ENCODE peak calls at places on chromosomes 1 and 21, in nine cellular contexts. One of them, this sample, is unnamed.

GRCh38 chr21:39430457-39430856 is 15.1 kb downstream of the LCA5L start:
- DNase-seq in dorsolateral prefrontal cortex: no peak
- DNase-seq in EH: peak
- DNase-seq in fibroblast of the conjunctiva: no peak
- DNase-seq in stimulated activated CD4-positive, alpha-beta T cell treated with anti-CD3 and anti-CD28 coated beads, Interleukin-4, amount 100 ng/mL, for 1 hour: no peak
- DNase-seq in MG63: no peak
- DNase-seq in AG04450: no peak
- DNase-seq in COLO829: no peak
- DNase-seq in activated CD4-positive, alpha-beta T cell treated with anti-CD3 and anti-CD28 coated beads for 24 hours: no peak
- DNase-seq in this sample: no peak

GRCh38 chr1:83882906-83883305 is 116.0 kb downstream of the TTLL7 start:
- DNase-seq in dorsolateral prefrontal cortex: no peak
- DNase-seq in stimulated activated CD4-positive, alpha-beta T cell treated with anti-CD3 and anti-CD28 coated beads, Interleukin-4, amount 100 ng/mL, for 1 hour: no peak
- DNase-seq in activated CD4-positive, alpha-beta T cell treated with anti-CD3 and anti-CD28 coated beads for 24 hours: no peak
- DNase-seq in AG04450: no peak
- DNase-seq in fibroblast of the conjunctiva: peak
- DNase-seq in COLO829: peak
- DNase-seq in EH: peak
- DNase-seq in MG63: peak
- DNase-seq in this sample: peak

GRCh38 chr1:33443705-33444180 is 12.8 kb upstream of the PHC2 start:
- DNase-seq in COLO829: no peak
- DNase-seq in dorsolateral prefrontal cortex: no peak
- DNase-seq in stimulated activated CD4-positive, alpha-beta T cell treated with anti-CD3 and anti-CD28 coated beads, Interleukin-4, amount 100 ng/mL, for 1 hour: no peak
- DNase-seq in AG04450: no peak
- DNase-seq in fibroblast of the conjunctiva: no peak
- DNase-seq in activated CD4-positive, alpha-beta T cell treated with anti-CD3 and anti-CD28 coated beads for 24 hours: no peak
- DNase-seq in MG63: no peak
- DNase-seq in EH: peak
- DNase-seq in this sample: peak

GRCh38 chr1:66769512-66770229 is 17.4 kb downstream of the DYNLT5 start:
- DNase-seq in COLO829: no peak
- DNase-seq in EH: no peak
- DNase-seq in MG63: no peak
- DNase-seq in AG04450: no peak
- DNase-seq in dorsolateral prefrontal cortex: no peak
- DNase-seq in fibroblast of the conjunctiva: no peak
- DNase-seq in stimulated activated CD4-positive, alpha-beta T cell treated with anti-CD3 and anti-CD28 coated beads, Interleukin-4, amount 100 ng/mL, for 1 hour: no peak
- DNase-seq in activated CD4-positive, alpha-beta T cell treated with anti-CD3 and anti-CD28 coated beads for 24 hours: no peak
- DNase-seq in this sample: no peak

GRCh38 chr1:226606311-226607267 is 58.0 kb downstream of the STUM start:
- DNase-seq in EH: no peak
- DNase-seq in COLO829: no peak
- DNase-seq in AG04450: no peak
- DNase-seq in activated CD4-positive, alpha-beta T cell treated with anti-CD3 and anti-CD28 coated beads for 24 hours: no peak
- DNase-seq in MG63: no peak
- DNase-seq in stimulated activated CD4-positive, alpha-beta T cell treated with anti-CD3 and anti-CD28 coated beads, Interleukin-4, amount 100 ng/mL, for 1 hour: no peak
- DNase-seq in fibroblast of the conjunctiva: no peak
- DNase-seq in dorsolateral prefrontal cortex: no peak
- DNase-seq in this sample: peak

GRCh38 chr1:200438911-200439310 is 29.1 kb upstream of the ZNF281 start:
- DNase-seq in AG04450: peak
- DNase-seq in COLO829: peak
- DNase-seq in MG63: no peak
- DNase-seq in EH: peak
- DNase-seq in fibroblast of the conjunctiva: no peak
- DNase-seq in activated CD4-positive, alpha-beta T cell treated with anti-CD3 and anti-CD28 coated beads for 24 hours: no peak
- DNase-seq in stimulated activated CD4-positive, alpha-beta T cell treated with anti-CD3 and anti-CD28 coated beads, Interleukin-4, amount 100 ng/mL, for 1 hour: no peak
- DNase-seq in dorsolateral prefrontal cortex: no peak
- DNase-seq in this sample: no peak

GRCh38 chr1:53899708-53900107 is 5.7 kb downstream of the DIO1 start:
- DNase-seq in AG04450: no peak
- DNase-seq in EH: no peak
- DNase-seq in activated CD4-positive, alpha-beta T cell treated with anti-CD3 and anti-CD28 coated beads for 24 hours: no peak
- DNase-seq in COLO829: no peak
- DNase-seq in MG63: no peak
- DNase-seq in dorsolateral prefrontal cortex: no peak
- DNase-seq in stimulated activated CD4-positive, alpha-beta T cell treated with anti-CD3 and anti-CD28 coated beads, Interleukin-4, amount 100 ng/mL, for 1 hour: no peak
- DNase-seq in fibroblast of the conjunctiva: no peak
- DNase-seq in this sample: no peak

GRCh38 chr1:199101139-199101538 is 462.3 kb downstream of the PTPRC start:
- DNase-seq in activated CD4-positive, alpha-beta T cell treated with anti-CD3 and anti-CD28 coated beads for 24 hours: no peak
- DNase-seq in dorsolateral prefrontal cortex: no peak
- DNase-seq in EH: no peak
- DNase-seq in stimulated activated CD4-positive, alpha-beta T cell treated with anti-CD3 and anti-CD28 coated beads, Interleukin-4, amount 100 ng/mL, for 1 hour: no peak
- DNase-seq in fibroblast of the conjunctiva: no peak
- DNase-seq in COLO829: no peak
- DNase-seq in AG04450: no peak
- DNase-seq in MG63: no peak
- DNase-seq in this sample: no peak

GRCh38 chr21:45393833-45394638 is 10.9 kb upstream of the COL18A1 start:
- DNase-seq in EH: no peak
- DNase-seq in COLO829: no peak
- DNase-seq in stimulated activated CD4-positive, alpha-beta T cell treated with anti-CD3 and anti-CD28 coated beads, Interleukin-4, amount 100 ng/mL, for 1 hour: no peak
- DNase-seq in dorsolateral prefrontal cortex: no peak
- DNase-seq in AG04450: no peak
- DNase-seq in activated CD4-positive, alpha-beta T cell treated with anti-CD3 and anti-CD28 coated beads for 24 hours: no peak
- DNase-seq in fibroblast of the conjunctiva: no peak
- DNase-seq in MG63: no peak
- DNase-seq in this sample: no peak

GRCh38 chr1:206002833-206003532 is at the start of gene RAB7B:
- DNase-seq in activated CD4-positive, alpha-beta T cell treated with anti-CD3 and anti-CD28 coated beads for 24 hours: no peak
- DNase-seq in COLO829: no peak
- DNase-seq in AG04450: peak
- DNase-seq in EH: peak
- DNase-seq in dorsolateral prefrontal cortex: peak
- DNase-seq in MG63: peak
- DNase-seq in fibroblast of the conjunctiva: peak
- DNase-seq in stimulated activated CD4-positive, alpha-beta T cell treated with anti-CD3 and anti-CD28 coated beads, Interleukin-4, amount 100 ng/mL, for 1 hour: no peak
- DNase-seq in this sample: peak

GRCh38 chr1:214541206-214541605 is 10.2 kb downstream of the PTPN14 start:
- DNase-seq in activated CD4-positive, alpha-beta T cell treated with anti-CD3 and anti-CD28 coated beads for 24 hours: no peak
- DNase-seq in COLO829: no peak
- DNase-seq in AG04450: no peak
- DNase-seq in MG63: no peak
- DNase-seq in stimulated activated CD4-positive, alpha-beta T cell treated with anti-CD3 and anti-CD28 coated beads, Interleukin-4, amount 100 ng/mL, for 1 hour: no peak
- DNase-seq in fibroblast of the conjunctiva: no peak
- DNase-seq in dorsolateral prefrontal cortex: no peak
- DNase-seq in EH: no peak
- DNase-seq in this sample: no peak

GRCh38 chr1:89360716-89361115 is 3.1 kb upstream of the GBP6 start:
- DNase-seq in dorsolateral prefrontal cortex: no peak
- DNase-seq in stimulated activated CD4-positive, alpha-beta T cell treated with anti-CD3 and anti-CD28 coated beads, Interleukin-4, amount 100 ng/mL, for 1 hour: no peak
- DNase-seq in EH: no peak
- DNase-seq in activated CD4-positive, alpha-beta T cell treated with anti-CD3 and anti-CD28 coated beads for 24 hours: no peak
- DNase-seq in AG04450: no peak
- DNase-seq in COLO829: no peak
- DNase-seq in MG63: no peak
- DNase-seq in fibroblast of the conjunctiva: no peak
- DNase-seq in this sample: no peak

GRCh38 chr1:183807549-183808168 is 2.7 kb downstream of the RGL1 start:
- DNase-seq in activated CD4-positive, alpha-beta T cell treated with anti-CD3 and anti-CD28 coated beads for 24 hours: no peak
- DNase-seq in AG04450: no peak
- DNase-seq in EH: peak
- DNase-seq in fibroblast of the conjunctiva: no peak
- DNase-seq in COLO829: no peak
- DNase-seq in dorsolateral prefrontal cortex: no peak
- DNase-seq in stimulated activated CD4-positive, alpha-beta T cell treated with anti-CD3 and anti-CD28 coated beads, Interleukin-4, amount 100 ng/mL, for 1 hour: no peak
- DNase-seq in MG63: no peak
- DNase-seq in this sample: no peak

GRCh38 chr1:157490337-157491165 is 61.8 kb downstream of the FCRL5 start:
- DNase-seq in AG04450: no peak
- DNase-seq in dorsolateral prefrontal cortex: peak
- DNase-seq in activated CD4-positive, alpha-beta T cell treated with anti-CD3 and anti-CD28 coated beads for 24 hours: peak
- DNase-seq in EH: peak
- DNase-seq in stimulated activated CD4-positive, alpha-beta T cell treated with anti-CD3 and anti-CD28 coated beads, Interleukin-4, amount 100 ng/mL, for 1 hour: peak
- DNase-seq in MG63: peak
- DNase-seq in fibroblast of the conjunctiva: peak
- DNase-seq in COLO829: peak
- DNase-seq in this sample: peak

GRCh38 chr1:55311057-55311631 is 96.0 kb upstream of the USP24 start:
- DNase-seq in COLO829: no peak
- DNase-seq in fibroblast of the conjunctiva: no peak
- DNase-seq in stimulated activated CD4-positive, alpha-beta T cell treated with anti-CD3 and anti-CD28 coated beads, Interleukin-4, amount 100 ng/mL, for 1 hour: no peak
- DNase-seq in activated CD4-positive, alpha-beta T cell treated with anti-CD3 and anti-CD28 coated beads for 24 hours: no peak
- DNase-seq in MG63: peak
- DNase-seq in EH: peak
- DNase-seq in dorsolateral prefrontal cortex: no peak
- DNase-seq in AG04450: no peak
- DNase-seq in this sample: peak

GRCh38 chr1:14878951-14879350 is 274.6 kb upstream of the TMEM51 start:
- DNase-seq in stimulated activated CD4-positive, alpha-beta T cell treated with anti-CD3 and anti-CD28 coated beads, Interleukin-4, amount 100 ng/mL, for 1 hour: no peak
- DNase-seq in dorsolateral prefrontal cortex: no peak
- DNase-seq in AG04450: no peak
- DNase-seq in fibroblast of the conjunctiva: no peak
- DNase-seq in COLO829: no peak
- DNase-seq in activated CD4-positive, alpha-beta T cell treated with anti-CD3 and anti-CD28 coated beads for 24 hours: no peak
- DNase-seq in MG63: no peak
- DNase-seq in EH: no peak
- DNase-seq in this sample: no peak

This sample was measured in AG20443.